ENCODE peak calls at places on chromosomes 16 and 17, in six cellular contexts. P is astrocyte of the spinal cord, X is Calu3, I is gastrocnemius medialis, U is GM20000, H is WTC11. Y is an unnamed sample.

GRCh38 chr17:54754560-54754959 is 146.1 kb upstream of the TOM1L1 start:
- DNase-seq in P (no peak), X (no peak), I (no peak), U (no peak), H (peak), Y (peak)

GRCh38 chr16:78762222-78762621 is 662.8 kb downstream of the WWOX start:
- DNase-seq in P (no peak), X (no peak), I (no peak), U (peak), H (no peak), Y (no peak)

GRCh38 chr16:51952500-51952899 is 594.4 kb downstream of the TOX3 start:
- DNase-seq in P (no peak), X (no peak), I (no peak), U (no peak), H (no peak), Y (no peak)

GRCh38 chr17:57552114-57552601 is 192.9 kb downstream of the CCDC182 start:
- DNase-seq in P (peak), X (no peak), I (peak), U (peak), H (peak), Y (no peak)

GRCh38 chr17:67608691-67609090 is 109.0 kb upstream of the NOL11 start:
- DNase-seq in P (peak), X (no peak), I (no peak), U (no peak), H (no peak), Y (no peak)

GRCh38 chr17:79009397-79010303 is at the start of gene CANT1:
- DNase-seq in P (peak), X (peak), I (peak), U (peak), H (peak), Y (peak)

GRCh38 chr16:65394306-65394705 is 272.4 kb upstream of the CDH11 start:
- DNase-seq in P (peak), X (no peak), I (no peak), U (no peak), H (no peak), Y (no peak)

GRCh38 chr17:27544350-27545131 is 86.4 kb upstream of the LGALS9 start:
- DNase-seq in P (peak), X (no peak), I (no peak), U (peak), H (no peak), Y (peak)

GRCh38 chr16:53509906-53510703 is 7.1 kb upstream of the AKTIP start:
- DNase-seq in P (peak), X (peak), I (peak), U (peak), H (peak), Y (no peak)

GRCh38 chr16:53768593-53768992 is 64.6 kb downstream of the FTO start:
- DNase-seq in P (peak), X (no peak), I (no peak), U (no peak), H (no peak), Y (no peak)

GRCh38 chr16:50102046-50102756 is 36.4 kb downstream of the HEATR3 start:
- DNase-seq in P (peak), X (no peak), I (no peak), U (peak), H (no peak), Y (no peak)

GRCh38 chr16:49744244-49744976 is 111.5 kb downstream of the ZNF423 start:
- DNase-seq in P (no peak), X (no peak), I (no peak), U (no peak), H (no peak), Y (no peak)

GRCh38 chr16:79542196-79542859 is 58.2 kb downstream of the MAF start:
- DNase-seq in P (no peak), X (no peak), I (peak), U (no peak), H (no peak), Y (no peak)

GRCh38 chr17:55366020-55366481 is 55.6 kb downstream of the MMD start:
- DNase-seq in P (no peak), X (no peak), I (no peak), U (no peak), H (no peak), Y (no peak)

GRCh38 chr16:66923247-66923851 is 2.0 kb downstream of the RRAD start:
- DNase-seq in P (peak), X (no peak), I (peak), U (no peak), H (no peak), Y (no peak)

GRCh38 chr17:37060966-37061365 is 112.2 kb downstream of the AATF start:
- DNase-seq in P (no peak), X (no peak), I (no peak), U (no peak), H (no peak), Y (no peak)

GRCh38 chr16:7577588-7577987 is 244.9 kb downstream of the RBFOX1 start:
- DNase-seq in P (no peak), X (no peak), I (peak), U (no peak), H (no peak), Y (no peak)

GRCh38 chr17:75995385-75995925 is 5.2 kb upstream of the CDK3 start:
- DNase-seq in P (no peak), X (no peak), I (no peak), U (no peak), H (no peak), Y (peak)

GRCh38 chr17:29663155-29663554 is 40.4 kb upstream of the CORO6 start:
- DNase-seq in P (no peak), X (no peak), I (peak), U (no peak), H (no peak), Y (no peak)

GRCh38 chr17:44915321-44915726 is at the start of gene GFAP:
- DNase-seq in P (no peak), X (no peak), I (no peak), U (no peak), H (no peak), Y (peak)

GRCh38 chr16:66103245-66103644 is 263.2 kb upstream of the CDH5 start:
- DNase-seq in P (no peak), X (no peak), I (no peak), U (no peak), H (no peak), Y (no peak)

GRCh38 chr17:77772461-77772897 is 186.0 kb upstream of the TNRC6C start:
- DNase-seq in P (peak), X (peak), I (peak), U (peak), H (peak), Y (no peak)
- TF ChIP-seq CTCF in P (peak), X (peak), I (peak), U (peak), H (peak), Y (peak)

DNA sequence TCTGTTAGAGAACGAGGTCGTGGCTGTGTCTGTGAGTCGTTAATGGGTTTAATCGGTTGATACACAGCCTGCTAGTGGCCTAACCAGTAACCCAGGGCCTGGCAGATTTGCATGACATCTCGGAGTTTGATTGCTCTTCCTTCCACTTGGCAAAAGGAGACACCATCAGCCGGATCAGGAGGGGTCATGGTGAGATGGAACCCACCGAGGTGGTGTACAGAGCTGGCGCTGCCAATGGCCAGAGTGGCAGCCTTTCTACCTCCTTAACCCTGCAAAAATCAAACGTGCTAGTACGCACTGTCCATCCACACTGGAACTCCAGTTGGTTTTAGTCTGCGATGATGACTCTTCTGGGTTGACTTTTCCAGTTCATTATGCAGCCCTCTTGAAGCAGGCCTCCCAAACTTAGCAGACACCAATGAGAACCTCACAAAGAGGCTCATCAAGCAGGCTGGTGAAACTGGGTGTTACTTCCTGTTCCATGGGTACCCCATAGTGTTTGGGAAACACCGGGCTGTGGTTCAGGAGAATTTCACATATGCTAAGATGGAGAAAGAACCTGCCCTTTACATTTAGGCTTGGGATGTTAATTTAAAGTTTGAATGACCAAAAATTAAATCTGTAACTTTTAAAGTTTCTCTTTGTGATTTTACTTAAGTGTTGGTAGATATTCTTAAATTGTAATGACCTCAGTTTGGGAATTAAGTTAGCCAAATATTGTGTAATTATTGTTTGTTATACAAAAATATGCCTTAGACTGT is 4.2 kb downstream of the HS3ST3B1 start:
- DNase-seq in P (peak), X (no peak), I (no peak), U (no peak), H (no peak), Y (no peak)
- TF ChIP-seq CTCF in P (no peak), X (no peak), I (no peak), U (no peak), H (no peak), Y (no peak)

DNA sequence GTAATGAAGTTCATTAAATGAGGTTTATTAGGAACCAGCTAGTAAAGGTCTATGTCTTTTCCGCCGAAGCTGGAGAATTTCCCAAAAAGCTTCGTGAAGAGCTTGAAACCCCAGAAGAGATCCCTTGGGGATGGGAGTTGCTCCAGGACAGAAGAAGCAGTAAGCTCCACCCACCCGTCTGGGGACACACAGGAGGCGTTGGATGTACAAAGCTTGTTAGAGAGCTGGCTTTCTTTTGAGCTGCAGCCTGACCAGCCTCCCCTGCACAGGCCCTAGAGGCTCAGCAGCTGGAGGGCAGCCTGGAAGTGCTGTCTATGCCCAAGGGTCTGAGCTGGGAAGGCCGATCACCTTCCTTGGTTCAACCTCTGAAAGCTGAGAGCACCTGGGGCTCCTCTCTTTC is 147.4 kb upstream of the SDK2 start:
- DNase-seq in P (no peak), X (no peak), I (no peak), U (no peak), H (no peak), Y (no peak)
- TF ChIP-seq CTCF in P (no peak), X (no peak), I (no peak), U (no peak), H (no peak), Y (no peak)

GRCh38 chr17:35665662-35666061 is 65.8 kb upstream of the RASL10B start:
- DNase-seq in P (no peak), X (no peak), I (no peak), U (no peak), H (no peak), Y (no peak)

GRCh38 chr17:35655303-35655702 is 68.2 kb downstream of the AP2B1 start:
- DNase-seq in P (no peak), X (no peak), I (no peak), U (no peak), H (no peak), Y (no peak)

GRCh38 chr17:35666070-35666469 is 65.4 kb upstream of the RASL10B start:
- DNase-seq in P (no peak), X (no peak), I (no peak), U (no peak), H (no peak), Y (no peak)

GRCh38 chr17:35664685-35665084 is 66.8 kb upstream of the RASL10B start:
- DNase-seq in P (no peak), X (no peak), I (no peak), U (no peak), H (no peak), Y (no peak)

DNA sequence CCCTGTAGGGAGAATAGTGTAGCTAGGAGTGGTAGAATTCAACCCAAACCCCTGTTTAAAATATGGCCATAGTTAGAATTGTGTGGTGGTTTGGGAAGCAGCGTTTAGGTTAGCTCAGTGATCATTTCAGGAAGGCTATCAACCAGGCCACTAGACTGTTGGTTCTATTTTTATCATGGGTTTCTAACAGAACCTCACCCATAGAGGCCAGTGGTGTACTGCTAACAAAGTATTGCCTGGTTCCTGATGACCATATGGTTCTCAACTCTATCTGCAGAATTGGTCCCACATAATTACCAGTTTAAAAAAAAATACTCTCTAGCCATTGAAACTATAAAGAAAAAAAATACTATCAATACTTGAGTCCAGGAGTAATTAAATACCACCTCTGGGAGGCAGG is 70.5 kb upstream of the RASL10B start:
- DNase-seq in P (no peak), X (no peak), I (no peak), U (no peak), H (no peak), Y (no peak)
- TF ChIP-seq CTCF in P (peak), X (no peak), I (peak), U (no peak), H (no peak), Y (peak)

DNA sequence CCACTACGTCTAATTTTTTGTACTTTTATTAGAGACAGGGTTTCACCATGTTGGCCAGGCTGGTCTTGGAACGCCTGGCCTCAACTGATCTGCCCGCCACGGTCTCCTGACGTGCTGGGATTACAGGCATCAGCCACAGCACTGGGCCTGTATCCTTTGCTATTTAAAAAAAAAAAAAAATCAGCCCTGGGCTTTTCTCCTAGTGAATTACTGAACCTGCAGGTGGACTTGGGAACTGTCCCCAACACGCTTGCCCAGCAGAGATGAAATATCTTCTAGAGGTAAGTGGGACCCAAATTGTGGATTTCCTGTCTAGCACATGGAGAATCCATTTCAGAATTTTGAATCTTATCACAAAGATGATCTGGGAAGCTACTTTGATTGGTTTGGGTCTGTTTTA is 14.8 kb downstream of the CNOT1 start:
- DNase-seq in P (no peak), X (no peak), I (no peak), U (no peak), H (no peak), Y (no peak)
- TF ChIP-seq CTCF in P (no peak), X (no peak), I (no peak), U (no peak), H (no peak), Y (no peak)

DNA sequence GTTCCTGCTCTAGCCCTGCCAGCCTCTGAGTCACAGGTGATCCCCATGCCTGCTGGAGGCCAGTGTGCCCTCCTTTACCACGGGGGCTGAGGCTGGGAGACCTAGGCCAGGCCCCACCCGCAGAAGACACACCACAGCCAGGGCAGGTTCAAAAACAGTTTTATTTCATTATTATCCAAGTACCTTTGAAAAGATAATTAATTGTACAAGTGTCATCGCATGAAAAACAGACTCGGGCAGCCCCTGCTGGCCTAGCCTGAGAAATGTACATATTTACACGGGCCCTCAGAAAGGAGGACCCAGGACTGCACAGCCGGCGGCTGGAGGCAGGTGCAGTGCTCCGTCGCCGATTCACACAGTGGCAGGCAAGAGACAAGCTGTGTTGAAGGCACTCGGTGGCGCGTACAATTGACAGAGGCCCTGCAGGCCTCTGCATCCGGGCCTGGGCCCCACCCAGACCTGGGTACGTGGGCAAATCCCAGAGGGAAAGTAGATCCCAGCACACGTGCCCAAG is 4.4 kb downstream of the PDIA2 start:
- DNase-seq in P (no peak), X (no peak), I (no peak), U (no peak), H (no peak), Y (no peak)
- TF ChIP-seq CTCF in P (no peak), X (no peak), I (no peak), U (no peak), H (no peak), Y (no peak)

Y was measured in chondrocyte.